ENCODE peak calls at places on chromosome 21, in four cellular contexts. J, T, X and R are unnamed samples.

GRCh38 chr21:39518055-39518844 is 66.5 kb downstream of the SH3BGR start:
- DNase-seq in X (peak; percentile 77), T (no peak), J (peak; percentile 27), R (no peak)

GRCh38 chr21:38662224-38662568 is 143.5 kb upstream of the ETS2 start:
- DNase-seq in T (no peak), X (no peak), J (no peak), R (no peak)

GRCh38 chr21:44555200-44555875 is 3.3 kb downstream of the KRTAP10-3 start:
- DNase-seq in X (no peak), J (no peak), T (no peak), R (no peak)

GRCh38 chr21:16624468-16625102 is 888.3 kb upstream of the CXADR start:
- DNase-seq in J (no peak), T (no peak), X (no peak), R (no peak)

GRCh38 chr21:38439336-38439900 is 58.9 kb downstream of the ERG start:
- DNase-seq in T (no peak), J (no peak), X (no peak), R (no peak)

GRCh38 chr21:42107881-42108553 is 36.9 kb downstream of the UMODL1 start:
- DNase-seq in X (peak; percentile 52), T (peak; percentile 63), J (peak; percentile 68), R (peak; percentile 78)

GRCh38 chr21:38311091-38311490 is 54.3 kb downstream of the KCNJ15 start:
- DNase-seq in X (no peak), T (no peak), J (no peak), R (no peak)

GRCh38 chr21:41222247-41223068 is 54.5 kb downstream of the BACE2 start:
- DNase-seq in J (no peak), X (peak; percentile 22), T (no peak), R (no peak)

GRCh38 chr21:45386728-45387371 is 18.1 kb upstream of the COL18A1 start:
- DNase-seq in J (no peak), T (peak; percentile 71), X (peak; percentile 90), R (no peak)

GRCh38 chr21:45293726-45294401 is 6.2 kb upstream of the POFUT2 start:
- DNase-seq in X (no peak), J (no peak), T (no peak), R (no peak)

GRCh38 chr21:40752125-40752524 is 94.8 kb downstream of the DSCAM start:
- DNase-seq in X (no peak), T (no peak), J (no peak), R (no peak)

GRCh38 chr21:45148316-45149000 is 74.1 kb downstream of the ADARB1 start:
- DNase-seq in X (no peak), J (no peak), T (no peak), R (no peak)

GRCh38 chr21:28754127-28754611 is 238.5 kb downstream of the LTN1 start:
- DNase-seq in T (no peak), J (no peak), X (peak; percentile 19), R (peak; percentile 76)

GRCh38 chr21:42578761-42579415 is 65.2 kb downstream of the SLC37A1 start:
- DNase-seq in T (peak; percentile 28), X (no peak), J (no peak), R (no peak)

GRCh38 chr21:38699048-38699447 is 106.7 kb upstream of the ETS2 start:
- DNase-seq in X (no peak), T (no peak), J (no peak), R (no peak)

GRCh38 chr21:36427502-36427901 is 42.3 kb downstream of the CHAF1B start:
- DNase-seq in T (no peak), J (no peak), X (no peak), R (no peak)

GRCh38 chr21:35779167-35779566 is 281.2 kb downstream of the SETD4 start:
- DNase-seq in T (no peak), J (no peak), X (no peak), R (no peak)

GRCh38 chr21:15010645-15011044 is 54.2 kb downstream of the NRIP1 start:
- DNase-seq in J (no peak), X (no peak), T (no peak), R (no peak)

GRCh38 chr21:44012474-44013379 is 618 bp downstream of the TRAPPC10 start:
- DNase-seq in J (peak; percentile 80), X (no peak), T (peak; percentile 82), R (peak; percentile 22)

GRCh38 chr21:34613679-34614442 is 1.1 kb downstream of the RCAN1 start:
- DNase-seq in X (no peak), T (no peak), J (no peak), R (no peak)

GRCh38 chr21:26761174-26761915 is 83.9 kb downstream of the ADAMTS1 start:
- DNase-seq in X (peak; percentile 42), J (no peak), T (no peak), R (no peak)

GRCh38 chr21:39802226-39802625 is 57.2 kb downstream of the IGSF5 start:
- DNase-seq in T (no peak), X (no peak), J (no peak), R (no peak)

GRCh38 chr21:38911523-38912354 is 106.0 kb downstream of the ETS2 start:
- DNase-seq in X (no peak), T (no peak), J (no peak), R (no peak)

GRCh38 chr21:17903029-17903806 is 84.1 kb upstream of the C21orf91 start:
- DNase-seq in T (no peak), X (peak; percentile 41), J (no peak), R (no peak)

GRCh38 chr21:45073301-45074047 is 906 bp upstream of the ADARB1 start:
- DNase-seq in T (peak; percentile 63), J (no peak), X (peak; percentile 46), R (no peak)

GRCh38 chr21:39082656-39083376 is 100.4 kb downstream of the PSMG1 start:
- DNase-seq in J (no peak), X (no peak), T (no peak), R (no peak)